ENCODE peak calls at places on chromosomes 16 and 17, in four cellular contexts. F is HepG2, K is K562, P is GM12878. O is an unnamed sample.

GRCh38 chr16:83095926-83096692 is 469.3 kb downstream of the CDH13 start:
- DNase-seq in F (no peak), K (no peak), P (no peak), O (no peak)

GRCh38 chr16:79801550-79802090 is 201.1 kb upstream of the MAF start:
- DNase-seq in F (no peak), K (no peak), P (no peak), O (no peak)

GRCh38 chr17:36934144-36934758 is 3.0 kb upstream of the LHX1 start:
- DNase-seq in F (no peak), K (no peak), P (no peak), O (peak)

GRCh38 chr17:68961204-68961893 is 6.2 kb upstream of the ABCA8 start:
- DNase-seq in F (no peak), K (no peak), P (no peak), O (no peak)

GRCh38 chr16:2388875-2389433 is 40.3 kb upstream of the CCNF start:
- DNase-seq in F (peak), K (no peak), P (no peak), O (no peak)

GRCh38 chr17:66526827-66527226 is 224.4 kb downstream of the PRKCA start:
- DNase-seq in F (no peak), K (no peak), P (no peak), O (no peak)

GRCh38 chr17:35740997-35741931 is 9.8 kb downstream of the RASL10B start:
- DNase-seq in F (no peak), K (peak), P (no peak), O (peak)

GRCh38 chr17:65530985-65531507 is 30.4 kb downstream of the AXIN2 start:
- DNase-seq in F (no peak), K (no peak), P (no peak), O (no peak)

GRCh38 chr16:610513-611381 is 20.0 kb upstream of the WFIKKN1 start:
- DNase-seq in F (peak), K (peak), P (no peak), O (peak)

GRCh38 chr17:7486181-7486580 is 2.0 kb downstream of the POLR2A start:
- DNase-seq in F (no peak), K (no peak), P (no peak), O (no peak)

GRCh38 chr17:77735051-77735340 is 223.5 kb upstream of the TNRC6C start:
- DNase-seq in F (no peak), K (no peak), P (no peak), O (no peak)

GRCh38 chr16:88804552-88805339 is 1.2 kb downstream of the CDT1 start:
- DNase-seq in F (peak), K (peak), P (no peak), O (peak)

DNA sequence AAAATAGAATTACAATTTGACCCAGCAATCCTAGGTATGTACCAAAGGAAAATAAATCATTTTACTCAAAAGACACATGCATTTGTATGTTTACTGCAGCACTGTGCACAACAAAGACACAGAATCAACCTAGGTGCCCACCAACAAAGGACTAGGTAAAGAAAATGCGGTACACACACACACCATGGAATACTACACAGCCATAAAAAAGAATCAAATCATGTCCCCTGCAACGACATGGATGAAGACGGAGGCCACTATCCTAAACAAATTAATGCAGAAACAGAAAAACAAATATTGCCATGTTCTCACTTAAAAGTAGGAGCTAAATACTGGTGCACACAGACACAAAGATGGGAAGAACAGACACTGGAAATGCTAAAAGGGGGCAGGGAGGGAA is 36.2 kb downstream of the BRD7 start:
- DNase-seq in F (no peak), K (no peak), P (no peak), O (no peak)
- TF ChIP-seq TCF7 in F (no peak), K (no peak), P (no peak), O (no peak)

DNA sequence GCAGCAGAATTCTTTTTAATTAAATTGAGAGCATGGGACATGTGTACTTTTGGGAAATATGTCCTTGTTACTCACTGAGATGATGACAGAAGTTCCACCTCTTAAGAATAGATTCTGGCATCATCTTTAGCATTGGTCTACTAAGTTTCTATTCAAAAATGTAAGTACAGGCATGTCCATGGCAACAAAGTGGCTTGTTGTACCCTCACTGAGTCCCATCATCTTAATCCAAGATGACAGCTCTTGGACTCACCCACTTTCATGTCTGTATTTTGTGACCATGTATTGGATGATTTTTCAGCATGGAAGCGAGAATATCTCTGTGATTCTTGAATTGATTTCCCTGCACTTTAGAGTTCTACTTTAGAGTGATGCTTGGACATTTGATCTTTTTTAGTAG is 33.1 kb upstream of the NAGLU start:
- DNase-seq in F (no peak), K (no peak), P (no peak), O (no peak)
- TF ChIP-seq TCF7 in F (no peak), K (no peak), P (no peak), O (no peak)

DNA sequence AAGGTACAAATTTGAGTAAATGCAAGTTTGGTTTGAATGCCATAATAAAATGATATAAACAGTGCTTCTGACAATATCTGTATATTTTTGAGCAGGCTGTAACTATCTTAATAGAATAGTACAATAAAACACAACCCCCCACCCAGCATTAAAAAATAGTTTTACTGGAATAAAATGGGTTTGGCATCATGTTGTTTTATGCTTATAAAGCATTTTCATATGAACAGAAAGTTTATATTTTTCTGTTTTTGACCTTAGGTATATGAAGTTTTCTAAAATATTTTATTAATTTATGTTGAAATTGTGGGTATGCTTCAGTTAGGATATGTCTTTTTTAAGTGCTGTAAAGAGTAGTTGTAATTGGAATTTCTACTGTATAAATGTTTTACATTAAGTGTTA is 57.2 kb upstream of the RHBDL3 start:
- DNase-seq in F (no peak), K (no peak), P (no peak), O (no peak)
- TF ChIP-seq TCF7 in F (no peak), K (no peak), P (no peak), O (no peak)

GRCh38 chr16:67977005-67977404 is 3.3 kb downstream of the DPEP3 start:
- DNase-seq in F (no peak), K (no peak), P (no peak), O (no peak)

GRCh38 chr16:67979955-67980678 is at the start of gene DPEP3:
- DNase-seq in F (no peak), K (no peak), P (no peak), O (peak)

GRCh38 chr16:67977469-67978227 is 2.7 kb downstream of the DPEP3 start:
- DNase-seq in F (no peak), K (no peak), P (no peak), O (no peak)

GRCh38 chr16:67976205-67976604 is 4.1 kb downstream of the DPEP3 start:
- DNase-seq in F (no peak), K (no peak), P (no peak), O (no peak)

GRCh38 chr16:67975321-67976105 is 4.8 kb downstream of the DPEP3 start:
- DNase-seq in F (no peak), K (no peak), P (no peak), O (no peak)
- TF ChIP-seq TCF7 in F (no peak), K (no peak), P (no peak), O (no peak)

GRCh38 chr16:66601471-66601870 is 3.0 kb upstream of the CMTM3 start:
- DNase-seq in F (no peak), K (no peak), P (no peak), O (no peak)

GRCh38 chr16:66606000-66606751 is 1.7 kb downstream of the CMTM3 start:
- DNase-seq in F (no peak), K (no peak), P (no peak), O (no peak)

GRCh38 chr16:66605177-66605999 is 884 bp downstream of the CMTM3 start:
- DNase-seq in F (peak), K (peak), P (no peak), O (peak)

GRCh38 chr16:66604376-66605176 is at the start of gene CMTM3:
- DNase-seq in F (peak), K (peak), P (no peak), O (peak)

GRCh38 chr16:66603537-66604375 is 748 bp upstream of the CMTM3 start:
- DNase-seq in F (peak), K (peak), P (no peak), O (peak)
- TF ChIP-seq TCF7 in F (no peak), K (no peak), P (no peak), O (no peak)

GRCh38 chr17:74037320-74037719 is 166.2 kb upstream of the RPL38 start:
- DNase-seq in F (no peak), K (no peak), P (no peak), O (no peak)
- TF ChIP-seq TCF7 in F (no peak), K (no peak), P (no peak), O (no peak)

DNA sequence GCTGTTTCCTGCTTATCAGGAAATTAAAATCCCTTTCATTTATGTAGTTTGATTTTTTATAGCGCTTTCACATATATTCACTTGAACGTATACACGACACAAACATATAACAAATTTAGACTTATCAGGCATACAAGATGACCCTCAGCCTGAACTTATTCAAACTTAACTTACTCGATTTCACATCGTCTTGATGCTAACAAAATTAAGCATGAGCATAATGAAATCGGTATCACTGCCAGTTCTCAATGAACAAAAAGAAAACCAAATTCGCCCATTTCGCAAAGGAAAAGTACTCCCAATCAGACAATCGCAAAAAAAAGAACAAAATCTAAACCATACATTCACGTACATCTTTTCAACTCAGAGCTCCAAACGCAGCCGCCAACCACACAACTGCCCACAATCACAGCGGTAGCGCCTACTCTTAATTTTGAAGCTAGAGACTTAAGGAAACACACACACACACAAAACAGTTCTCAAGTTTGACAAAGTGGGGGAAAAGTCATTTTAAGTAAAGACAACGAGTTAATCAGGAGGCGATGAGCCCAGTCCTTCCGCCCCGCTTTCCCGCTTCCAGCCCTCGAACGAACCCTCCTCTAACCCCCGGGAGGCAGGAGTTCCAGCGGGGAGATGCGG is 1.0 kb downstream of the GJC1 start:
- DNase-seq in F (no peak), K (no peak), P (no peak), O (no peak)
- TF ChIP-seq TCF7 in F (no peak), K (no peak), P (no peak), O (no peak)